ENCODE peak calls at places on chromosomes 7 and 10, in ten cellular contexts. P is adrenal gland, K is GM12878, S is tibial nerve, H is psoas muscle, V is PC-9, L is kidney, M is hepatocyte, Y is uterus, Q is body of pancreas. E is an unnamed sample.

GRCh38 chr10:79608505-79609375 is 2.0 kb upstream of the SFTPA1 start:
- DNase-seq in P (no peak), K (no peak), S (no peak), H (no peak), V (no peak), L (no peak), M (peak), Y (peak), Q (peak), E (peak)

GRCh38 chr7:148738737-148739535 is 40.2 kb downstream of the CUL1 start:
- DNase-seq in P (no peak), K (no peak), S (no peak), H (no peak), V (no peak), L (no peak), M (peak), Y (no peak), Q (no peak), E (no peak)

GRCh38 chr7:108525327-108525984 is 479 bp downstream of the PNPLA8 start:
- DNase-seq in P (no peak), K (no peak), S (no peak), H (peak), V (peak), L (no peak), M (peak), Y (no peak), Q (peak), E (peak)

GRCh38 chr10:113524539-113525490 is 28.0 kb upstream of the HABP2 start:
- DNase-seq in P (no peak), K (no peak), S (no peak), H (no peak), V (no peak), L (no peak), M (peak), Y (no peak), Q (no peak), E (peak)

GRCh38 chr10:21173964-21174669 is 277.0 kb upstream of the NEBL start:
- DNase-seq in P (peak), K (no peak), S (no peak), H (peak), V (peak), L (peak), M (peak), Y (peak), Q (peak), E (peak)

GRCh38 chr10:69988094-69988493 is 64.6 kb upstream of the MACROH2A2 start:
- DNase-seq in P (no peak), K (no peak), S (no peak), H (no peak), V (no peak), L (no peak), M (no peak), Y (no peak), Q (no peak), E (no peak)

GRCh38 chr7:129557686-129558481 is 53.6 kb upstream of the NRF1 start:
- DNase-seq in P (no peak), K (no peak), S (no peak), H (no peak), V (no peak), L (no peak), M (no peak), Y (no peak), Q (no peak), E (no peak)

GRCh38 chr7:132270517-132270916 is 305.8 kb downstream of the PLXNA4 start:
- DNase-seq in P (no peak), K (no peak), S (no peak), H (no peak), V (no peak), L (no peak), M (peak), Y (no peak), Q (no peak), E (peak)

GRCh38 chr7:26397786-26398435 is 106.2 kb downstream of the SNX10 start:
- DNase-seq in P (peak), K (no peak), S (no peak), H (peak), V (no peak), L (peak), M (peak), Y (no peak), Q (peak), E (peak)

GRCh38 chr10:23099816-23100215 is 4.4 kb downstream of the MSRB2 start:
- DNase-seq in P (no peak), K (no peak), S (no peak), H (no peak), V (no peak), L (no peak), M (peak), Y (no peak), Q (no peak), E (peak)

GRCh38 chr10:6348091-6348862 is 145.5 kb downstream of the PFKFB3 start:
- DNase-seq in P (no peak), K (peak), S (no peak), H (peak), V (no peak), L (peak), M (no peak), Y (no peak), Q (no peak), E (no peak)

GRCh38 chr7:156948361-156948760 is 1.2 kb upstream of the NOM1 start:
- DNase-seq in P (no peak), K (no peak), S (no peak), H (no peak), V (no peak), L (no peak), M (no peak), Y (no peak), Q (no peak), E (no peak)

GRCh38 chr10:88702848-88703597 is 3.0 kb upstream of the LIPK start:
- DNase-seq in P (no peak), K (no peak), S (no peak), H (no peak), V (peak), L (no peak), M (peak), Y (no peak), Q (peak), E (peak)

GRCh38 chr7:67604461-67605386 is 608.1 kb downstream of the TYW1 start:
- DNase-seq in P (no peak), K (no peak), S (no peak), H (no peak), V (no peak), L (no peak), M (no peak), Y (no peak), Q (no peak), E (no peak)

GRCh38 chr10:86960003-86960862 is 1.8 kb downstream of the SNCG start:
- DNase-seq in P (peak), K (peak), S (peak), H (no peak), V (peak), L (peak), M (peak), Y (peak), Q (no peak), E (peak)
- H3K4me3 ChIP-seq in P (no peak), K (no peak), S (no peak), H (peak), V (peak), L (no peak), M (no peak), Y (no peak), Q (no peak), E (no peak)

GRCh38 chr7:100630066-100630465 is 11.3 kb downstream of the TFR2 start:
- DNase-seq in P (no peak), K (no peak), S (no peak), H (no peak), V (no peak), L (no peak), M (no peak), Y (no peak), Q (no peak), E (no peak)

GRCh38 chr7:100629117-100629711 is 12.1 kb downstream of the TFR2 start:
- DNase-seq in P (no peak), K (no peak), S (no peak), H (no peak), V (peak), L (no peak), M (no peak), Y (no peak), Q (no peak), E (peak)

GRCh38 chr7:100627238-100627549 is 14.2 kb downstream of the TFR2 start:
- DNase-seq in P (no peak), K (no peak), S (no peak), H (no peak), V (no peak), L (no peak), M (no peak), Y (no peak), Q (no peak), E (no peak)

DNA sequence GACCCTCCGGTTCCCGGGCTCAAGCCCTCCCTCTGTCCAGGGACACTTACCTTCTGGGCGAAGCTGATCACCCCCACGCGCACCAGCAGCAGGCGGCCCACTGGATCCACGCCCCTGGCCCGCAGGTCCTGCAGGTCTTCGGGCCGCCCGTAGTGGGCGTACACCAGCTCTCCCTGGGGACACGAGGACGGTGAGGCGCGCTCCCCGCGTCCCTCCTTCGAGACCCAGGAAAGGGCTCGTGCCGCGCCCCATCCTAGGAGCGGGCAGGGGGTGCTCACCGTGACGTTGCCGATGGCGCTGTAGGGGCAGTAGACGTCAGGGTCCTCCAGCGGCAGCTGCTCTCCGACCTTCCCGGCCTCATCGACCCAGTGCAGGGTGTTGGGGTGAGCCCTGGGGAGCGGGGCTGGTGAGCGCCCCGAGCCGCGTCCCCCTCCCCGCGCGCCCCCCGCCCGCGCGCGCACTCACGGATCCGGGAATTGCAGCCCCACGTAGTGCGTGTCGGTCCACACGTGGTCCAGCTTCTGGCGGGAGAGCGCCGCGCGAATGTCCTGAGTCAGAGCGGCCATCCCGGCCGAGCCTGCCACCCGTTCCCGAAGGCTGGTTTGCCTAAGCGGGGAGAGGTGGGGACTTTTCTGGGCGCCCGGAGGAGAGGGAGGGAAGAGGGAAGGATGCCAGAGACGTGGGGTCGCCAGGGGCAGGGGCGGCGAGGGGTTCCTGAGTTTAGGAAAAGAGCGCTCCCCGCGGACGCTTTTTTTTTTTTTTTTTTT is 8.2 kb downstream of the TFR2 start:
- DNase-seq in P (peak), K (no peak), S (no peak), H (peak), V (no peak), L (no peak), M (peak), Y (peak), Q (peak), E (peak)
- TF ChIP-seq CTCF in P (peak), K (peak), S (no peak), H (no peak), V (peak), L (no peak), M (peak), Y (no peak), Q (no peak), E (peak)

DNA sequence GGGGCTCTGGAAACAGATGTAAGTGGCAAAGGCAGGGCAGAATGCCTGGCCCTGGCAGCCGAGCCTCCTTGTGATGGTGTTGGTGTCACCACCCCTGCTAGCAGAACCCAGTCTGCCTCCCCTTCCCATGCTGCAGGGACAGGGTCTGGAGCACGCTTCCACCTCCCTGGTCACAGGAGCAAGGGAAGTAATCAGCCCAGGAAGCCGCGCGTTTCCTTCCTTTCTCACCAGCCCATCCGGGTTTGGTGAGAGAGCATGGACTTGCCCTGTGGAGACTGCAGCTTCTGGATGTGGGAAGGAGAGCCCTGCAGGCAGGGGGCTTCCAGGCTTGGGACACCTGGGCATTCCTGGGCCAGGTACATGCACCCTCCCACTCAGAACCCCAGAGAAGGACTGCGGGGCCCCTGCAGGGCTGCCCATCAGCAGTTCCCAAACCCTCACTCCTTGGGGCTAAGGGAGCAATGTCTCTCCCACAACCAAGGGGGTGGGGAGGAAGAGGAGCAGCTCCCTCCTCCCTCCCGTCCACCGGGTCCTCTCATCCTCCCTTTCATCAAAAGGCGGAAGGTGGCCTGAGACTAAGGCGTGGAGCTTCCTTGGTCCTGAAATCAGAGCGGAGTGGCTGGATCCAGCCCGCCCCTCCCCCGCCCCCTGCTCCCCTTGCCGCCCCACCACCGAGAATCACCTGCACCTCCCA is 1.8 kb downstream of the MMRN2 start:
- DNase-seq in P (no peak), K (no peak), S (no peak), H (no peak), V (no peak), L (peak), M (no peak), Y (peak), Q (no peak), E (no peak)
- H3K4me3 ChIP-seq in P (no peak), K (no peak), S (no peak), H (peak), V (no peak), L (peak), M (no peak), Y (peak), Q (no peak), E (peak)

DNA sequence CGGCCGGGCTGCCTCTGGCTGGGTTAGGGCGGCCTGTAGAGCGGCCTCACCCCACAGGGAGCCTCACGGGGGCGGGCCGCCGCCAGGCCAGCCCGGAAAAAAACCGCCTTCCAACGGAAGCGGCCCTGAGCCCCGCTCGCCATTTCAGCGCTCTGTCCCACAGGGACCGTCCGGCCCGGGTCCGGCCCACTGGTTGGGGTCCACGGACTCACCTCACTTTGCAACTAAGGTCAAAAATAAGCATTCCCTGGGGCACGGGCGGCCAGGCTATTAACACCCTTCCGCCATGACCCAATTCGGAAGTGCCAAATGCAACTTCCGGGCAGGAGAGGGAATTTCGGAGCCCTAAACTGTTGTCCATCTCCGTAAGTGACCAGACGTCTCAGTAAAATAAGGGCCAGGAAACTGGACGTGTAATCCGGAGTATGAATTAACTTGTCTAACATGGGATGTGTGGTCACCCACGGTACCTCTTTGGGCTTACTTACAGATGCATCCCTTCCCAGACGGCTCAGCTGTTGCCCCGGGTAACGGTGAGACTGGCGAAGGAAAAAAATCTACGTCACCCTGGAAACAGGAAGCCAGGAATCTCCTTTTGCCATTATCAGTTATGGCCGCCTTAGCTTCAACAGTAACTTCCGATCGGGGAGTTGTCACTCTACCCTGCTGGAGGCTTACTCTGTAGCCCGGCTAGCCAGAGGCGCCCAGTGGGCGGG is at the start of gene BBIP1:
- DNase-seq in P (peak), K (peak), S (no peak), H (peak), V (peak), L (peak), M (peak), Y (no peak), Q (no peak), E (peak)
- TF ChIP-seq CTCF in P (no peak), K (no peak), S (peak), H (no peak), V (no peak), L (peak), M (no peak), Y (no peak), Q (no peak), E (no peak)

E was measured in cardiac fibroblast.